ENCODE peak calls at places on chromosomes 4 and X, in six cellular contexts. K is GM04504; J is NCI-H510A treated with DMSO at 0.1 percent for 48 hours; W is AG08395; G is activated naive CD4-positive, alpha-beta T cell treated with Interleukin-2 at 50 U/mL for 16 hours; I is activated CD4-positive, alpha-beta T cell treated with anti-CD3 and anti-CD28 coated beads, Interleukin-2, amount 50 U/mL, for 48 hours. Y is an unnamed sample.

GRCh38 chr4:25993564-25994185 is 79.7 kb downstream of the SMIM20 start:
- DNase-seq in K (no peak), J (no peak), W (no peak), G (peak; percentile 23), I (peak; percentile 27), Y (peak; percentile 24)

GRCh38 chr4:177322156-177322685 is 12.5 kb downstream of the NEIL3 start:
- DNase-seq in K (no peak), J (no peak), W (no peak), G (no peak), I (no peak), Y (no peak)

GRCh38 chrX:47218920-47219815 is 687 bp downstream of the CDK16 start:
- DNase-seq in K (no peak), J (no peak), W (peak; percentile 31), G (peak; percentile 58), I (peak; percentile 48), Y (peak; percentile 25)

GRCh38 chrX:120316587-120317283 is 5.5 kb upstream of the TMEM255A start:
- DNase-seq in K (no peak), J (no peak), W (no peak), G (no peak), I (no peak), Y (no peak)

GRCh38 chr4:94152466-94152865 is 55.2 kb upstream of the SMARCAD1 start:
- DNase-seq in K (no peak), J (no peak), W (no peak), G (no peak), I (no peak), Y (no peak)

GRCh38 chr4:93718233-93718632 is 110.3 kb upstream of the ATOH1 start:
- DNase-seq in K (no peak), J (no peak), W (no peak), G (no peak), I (no peak), Y (no peak)

GRCh38 chr4:148061139-148061476 is 329.2 kb downstream of the ARHGAP10 start:
- DNase-seq in K (no peak), J (peak; percentile 52), W (no peak), G (no peak), I (no peak), Y (no peak)

GRCh38 chr4:42104521-42104920 is 47.9 kb downstream of the BEND4 start:
- DNase-seq in K (no peak), J (no peak), W (peak; percentile 43), G (no peak), I (no peak), Y (peak; percentile 46)

GRCh38 chr4:663438-664428 is 10.3 kb downstream of the ATP5ME start:
- DNase-seq in K (no peak), J (peak; percentile 4), W (no peak), G (peak; percentile 78), I (peak; percentile 78), Y (no peak)

GRCh38 chr4:83197555-83198235 is 83.2 kb upstream of the PLAC8 start:
- DNase-seq in K (no peak), J (no peak), W (no peak), G (no peak), I (no peak), Y (no peak)

GRCh38 chrX:96704661-96705060 is 20.0 kb downstream of the DIAPH2 start:
- DNase-seq in K (no peak), J (no peak), W (peak; percentile 4), G (no peak), I (no peak), Y (peak; percentile 13)

GRCh38 chr4:101074326-101074725 is 273.0 kb downstream of the PPP3CA start:
- DNase-seq in K (no peak), J (no peak), W (no peak), G (no peak), I (no peak), Y (no peak)

GRCh38 chr4:168731006-168731636 is 234.3 kb downstream of the PALLD start:
- DNase-seq in K (no peak), J (no peak), W (no peak), G (no peak), I (no peak), Y (no peak)

GRCh38 chr4:46946914-46947313 is 37.9 kb upstream of the COX7B2 start:
- DNase-seq in K (no peak), J (no peak), W (no peak), G (no peak), I (no peak), Y (no peak)

GRCh38 chr4:144670776-144671175 is 24.8 kb downstream of the HHIP start:
- DNase-seq in K (no peak), J (no peak), W (no peak), G (no peak), I (no peak), Y (no peak)